ENCODE peak calls at places on chromosomes 5 and 9, in six cellular contexts. M, S, Q, I, C and G are unnamed samples.

GRCh38 chr5:40134883-40135520 is 544.7 kb upstream of the PTGER4 start:
- DNase-seq in M (no peak), S (no peak), Q (no peak), I (no peak), C (no peak), G (no peak)

GRCh38 chr5:124742983-124743533 is 3.4 kb downstream of the ZNF608 start:
- DNase-seq in M (no peak), S (peak), Q (peak), I (peak), C (peak), G (peak)

GRCh38 chr9:114611516-114612271 is 603 bp downstream of the TMEM268 start:
- DNase-seq in M (no peak), S (peak), Q (peak), I (peak), C (peak), G (peak)

GRCh38 chr9:122904466-122904822 is 715 bp downstream of the RC3H2 start:
- DNase-seq in M (no peak), S (peak), Q (peak), I (peak), C (peak), G (peak)

GRCh38 chr5:125190232-125191051 is 444.0 kb upstream of the ZNF608 start:
- DNase-seq in M (no peak), S (peak), Q (no peak), I (no peak), C (no peak), G (no peak)

GRCh38 chr5:160843240-160843639 is 8.8 kb downstream of the ATP10B start:
- DNase-seq in M (no peak), S (no peak), Q (no peak), I (no peak), C (no peak), G (no peak)

GRCh38 chr9:131266301-131267229 is 9.7 kb downstream of the FAM78A start:
- DNase-seq in M (no peak), S (no peak), Q (no peak), I (peak), C (no peak), G (no peak)

GRCh38 chr5:32206799-32207634 is 32.9 kb upstream of the GOLPH3 start:
- DNase-seq in M (no peak), S (no peak), Q (no peak), I (no peak), C (no peak), G (no peak)

GRCh38 chr5:77390795-77391194 is 101.3 kb downstream of the WDR41 start:
- DNase-seq in M (no peak), S (peak), Q (no peak), I (no peak), C (no peak), G (no peak)

GRCh38 chr5:180624630-180625029 is 24.8 kb downstream of the FLT4 start:
- DNase-seq in M (no peak), S (no peak), Q (no peak), I (no peak), C (no peak), G (no peak)

GRCh38 chr5:38719916-38720315 is 125.9 kb upstream of the OSMR start:
- DNase-seq in M (no peak), S (peak), Q (no peak), I (no peak), C (no peak), G (no peak)

GRCh38 chr5:1546556-1546955 is 22.8 kb upstream of the LPCAT1 start:
- DNase-seq in M (no peak), S (no peak), Q (no peak), I (peak), C (peak), G (no peak)

GRCh38 chr9:91844170-91844569 is 105.9 kb downstream of the ROR2 start:
- DNase-seq in M (no peak), S (no peak), Q (no peak), I (no peak), C (no peak), G (no peak)

GRCh38 chr5:176574297-176574591 is 25.1 kb downstream of the CDHR2 start:
- DNase-seq in M (no peak), S (no peak), Q (no peak), I (no peak), C (no peak), G (no peak)

GRCh38 chr9:97845130-97845529 is 7.9 kb upstream of the FOXE1 start:
- DNase-seq in M (no peak), S (peak), Q (no peak), I (no peak), C (no peak), G (no peak)

GRCh38 chr9:35661756-35662350 is 3.1 kb downstream of the ARHGEF39 start:
- DNase-seq in M (no peak), S (no peak), Q (no peak), I (no peak), C (no peak), G (no peak)

GRCh38 chr9:35662437-35662836 is 2.6 kb downstream of the ARHGEF39 start:
- DNase-seq in M (no peak), S (no peak), Q (no peak), I (no peak), C (no peak), G (no peak)

GRCh38 chr9:35658894-35659220 is 765 bp downstream of the CCDC107 start:
- DNase-seq in M (no peak), S (peak), Q (peak), I (peak), C (peak), G (no peak)

GRCh38 chr9:35659340-35659739 is 1.2 kb downstream of the CCDC107 start:
- DNase-seq in M (no peak), S (peak), Q (no peak), I (no peak), C (peak), G (no peak)

GRCh38 chr9:35660966-35661413 is 2.9 kb downstream of the CCDC107 start:
- DNase-seq in M (no peak), S (peak), Q (no peak), I (peak), C (peak), G (no peak)
- TF ChIP-seq CTCF in M (peak), S (peak), Q (no peak), I (peak), C (peak), G (no peak)

DNA sequence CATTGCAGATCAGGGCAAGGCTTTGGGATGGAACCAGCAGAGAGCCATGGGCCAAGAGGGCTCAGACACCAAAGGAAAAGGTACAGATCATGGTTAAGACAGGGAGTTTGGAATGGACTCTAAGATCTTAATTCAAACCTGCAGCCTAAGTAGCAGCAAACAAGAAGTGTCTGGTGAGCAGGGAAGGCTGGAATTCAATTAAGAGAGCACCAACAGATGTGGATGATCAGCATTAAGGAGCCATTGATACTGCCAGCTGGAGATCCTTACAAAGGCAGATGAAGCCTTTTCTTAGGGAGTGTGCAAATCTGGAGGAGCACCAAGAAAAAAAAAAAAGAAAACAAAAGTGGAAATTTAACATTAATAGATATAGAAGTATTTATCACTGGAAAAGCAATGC is 516.8 kb downstream of the RASEF start:
- DNase-seq in M (no peak), S (no peak), Q (no peak), I (no peak), C (no peak), G (no peak)
- TF ChIP-seq CTCF in M (no peak), S (no peak), Q (no peak), I (no peak), C (no peak), G (no peak)

GRCh38 chr5:89307972-89308371 is 425.0 kb upstream of the MEF2C start:
- DNase-seq in M (no peak), S (no peak), Q (no peak), I (no peak), C (no peak), G (no peak)
- TF ChIP-seq CTCF in M (no peak), S (no peak), Q (no peak), I (no peak), C (no peak), G (no peak)

GRCh38 chr5:75338408-75338807 is 1.4 kb downstream of the HMGCR start:
- DNase-seq in M (no peak), S (no peak), Q (no peak), I (no peak), C (no peak), G (no peak)

GRCh38 chr5:75335486-75335885 is 1.5 kb upstream of the HMGCR start:
- DNase-seq in M (no peak), S (no peak), Q (no peak), I (no peak), C (no peak), G (no peak)

GRCh38 chr5:75335952-75336624 is 932 bp upstream of the HMGCR start:
- DNase-seq in M (no peak), S (peak), Q (peak), I (peak), C (no peak), G (peak)

GRCh38 chr5:75337366-75338021 is 474 bp downstream of the HMGCR start:
- DNase-seq in M (no peak), S (no peak), Q (peak), I (no peak), C (peak), G (no peak)

DNA sequence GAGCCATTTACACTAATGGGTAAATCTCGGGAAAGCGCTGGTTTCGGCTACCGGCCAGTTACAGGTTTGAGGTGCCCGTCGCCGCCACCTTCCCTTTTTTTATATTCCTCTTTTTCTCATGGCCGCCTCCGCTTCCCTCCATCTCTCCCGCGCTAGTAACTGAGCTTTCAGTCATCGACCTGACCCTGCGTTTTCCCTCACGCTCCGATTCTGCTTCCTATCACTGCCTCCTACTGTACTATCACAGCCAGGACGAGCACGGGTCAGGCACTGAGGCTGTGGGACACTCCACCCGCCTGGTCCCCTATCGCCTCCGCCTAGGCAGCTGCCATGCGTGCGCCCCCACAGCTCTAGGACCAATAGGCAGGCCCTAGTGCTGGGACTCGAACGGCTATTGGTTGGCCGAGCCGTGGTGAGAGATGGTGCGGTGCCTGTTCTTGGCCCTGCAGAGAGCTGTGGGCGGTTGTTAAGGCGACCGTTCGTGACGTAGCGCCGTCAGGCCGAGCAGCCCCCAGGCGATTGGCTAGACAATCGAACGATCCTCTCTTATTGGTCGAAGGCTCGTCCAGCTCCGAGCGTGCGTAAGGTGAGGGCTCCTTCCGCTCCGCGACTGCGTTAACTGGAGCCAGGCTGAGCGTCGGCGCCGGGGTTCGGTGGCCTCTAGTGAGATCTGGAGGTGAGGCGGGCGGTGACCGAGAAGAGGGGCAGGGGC is at the start of gene HMGCR:
- DNase-seq in M (peak), S (peak), Q (peak), I (peak), C (peak), G (peak)
- TF ChIP-seq CTCF in M (no peak), S (peak), Q (no peak), I (no peak), C (no peak), G (no peak)

GRCh38 chr5:126373621-126374416 is 49.4 kb upstream of the GRAMD2B start:
- DNase-seq in M (no peak), S (no peak), Q (no peak), I (no peak), C (no peak), G (no peak)

GRCh38 chr5:126368239-126368812 is 54.9 kb upstream of the GRAMD2B start:
- DNase-seq in M (no peak), S (peak), Q (peak), I (no peak), C (no peak), G (peak)

GRCh38 chr5:126369995-126370731 is 53.0 kb upstream of the GRAMD2B start:
- DNase-seq in M (no peak), S (peak), Q (no peak), I (peak), C (no peak), G (peak)

GRCh38 chr5:126369083-126369482 is 54.1 kb upstream of the GRAMD2B start:
- DNase-seq in M (no peak), S (no peak), Q (no peak), I (no peak), C (no peak), G (no peak)

DNA sequence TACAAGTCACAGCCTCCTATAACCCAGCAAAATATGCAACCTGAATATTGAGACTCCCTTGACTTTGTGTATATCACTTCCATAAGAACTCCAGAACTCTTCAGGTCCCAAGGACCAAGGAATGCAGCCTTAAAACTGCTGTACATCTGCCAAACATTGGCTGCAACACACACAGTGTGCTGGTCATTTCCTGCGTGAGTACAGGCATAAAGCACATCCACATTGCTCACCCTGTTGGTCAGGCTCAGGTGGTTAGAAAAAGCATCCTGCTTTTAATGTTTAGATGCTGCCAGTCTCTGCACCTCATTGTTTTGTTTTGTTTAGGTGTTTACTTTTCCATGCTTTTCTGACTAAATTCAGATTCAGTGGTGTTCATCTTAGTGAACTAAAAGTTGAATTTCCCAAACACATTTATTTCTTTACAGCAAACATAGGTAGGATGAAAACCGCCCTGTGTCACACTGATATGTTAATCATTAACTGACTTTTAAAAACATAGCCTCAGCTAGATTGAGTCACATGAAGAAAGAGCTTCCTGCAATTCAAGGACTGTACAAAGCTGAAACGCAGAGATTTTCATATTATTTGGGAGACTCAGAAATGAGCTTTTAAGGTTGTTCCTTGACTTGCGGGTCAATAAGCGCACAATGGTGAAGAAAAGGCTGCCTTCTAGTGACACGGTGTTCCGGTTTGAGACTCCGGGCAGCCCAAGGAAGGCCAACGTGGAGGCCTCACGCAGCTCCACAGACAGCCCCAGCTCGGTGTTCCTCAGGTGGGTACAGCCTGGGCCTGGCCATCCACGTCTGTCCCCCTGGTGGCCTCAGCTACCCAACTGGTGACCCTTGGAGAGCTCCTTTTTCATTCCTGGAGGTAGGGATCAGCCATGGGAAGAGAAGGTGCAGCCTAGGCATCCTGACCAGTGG is 52.2 kb upstream of the GRAMD2B start:
- DNase-seq in M (no peak), S (peak), Q (no peak), I (peak), C (no peak), G (peak)
- TF ChIP-seq CTCF in M (no peak), S (no peak), Q (no peak), I (no peak), C (no peak), G (peak)

GRCh38 chr9:100700689-100701318 is 122.9 kb downstream of the CAVIN4 start:
- DNase-seq in M (no peak), S (peak), Q (no peak), I (peak), C (no peak), G (peak)
- TF ChIP-seq CTCF in M (no peak), S (peak), Q (no peak), I (peak), C (no peak), G (no peak)

GRCh38 chr5:172949426-172949825 is 9.8 kb upstream of the RPL26L1 start:
- DNase-seq in M (no peak), S (no peak), Q (no peak), I (no peak), C (no peak), G (no peak)
- TF ChIP-seq CTCF in M (no peak), S (no peak), Q (no peak), I (no peak), C (no peak), G (no peak)

GRCh38 chr9:124858330-124859046 is 3.3 kb downstream of the RPL35 start:
- DNase-seq in M (no peak), S (no peak), Q (no peak), I (no peak), C (no peak), G (no peak)
- TF ChIP-seq CTCF in M (no peak), S (no peak), Q (no peak), I (no peak), C (no peak), G (no peak)